ENCODE peak calls at places on chromosome 14, in ten cellular contexts. One of them, this sample, is unnamed.

GRCh38 chr14:30874120-30874998 is at the start of gene COCH:
- DNase-seq in endothelial cell: peak
- DNase-seq in spleen: peak
- DNase-seq in AG10803: no peak
- DNase-seq in psoas muscle: peak
- DNase-seq in sigmoid colon: no peak
- DNase-seq in cardiac muscle cell: peak
- DNase-seq in stomach: peak
- DNase-seq in RWPE2: no peak
- DNase-seq in B cell: peak
- DNase-seq in this sample: peak

GRCh38 chr14:25014440-25014839 is 35.5 kb downstream of the STXBP6 start:
- DNase-seq in endothelial cell: no peak
- DNase-seq in spleen: no peak
- DNase-seq in AG10803: no peak
- DNase-seq in psoas muscle: no peak
- DNase-seq in sigmoid colon: no peak
- DNase-seq in cardiac muscle cell: no peak
- DNase-seq in stomach: no peak
- DNase-seq in RWPE2: no peak
- DNase-seq in B cell: no peak
- DNase-seq in this sample: no peak

GRCh38 chr14:56333361-56334279 is 215.4 kb downstream of the PELI2 start:
- DNase-seq in endothelial cell: no peak
- DNase-seq in spleen: no peak
- DNase-seq in AG10803: peak
- DNase-seq in psoas muscle: no peak
- DNase-seq in sigmoid colon: no peak
- DNase-seq in cardiac muscle cell: no peak
- DNase-seq in stomach: no peak
- DNase-seq in RWPE2: no peak
- DNase-seq in B cell: no peak
- DNase-seq in this sample: no peak

GRCh38 chr14:103126873-103127304 is 3.6 kb downstream of the TNFAIP2 start:
- DNase-seq in endothelial cell: peak
- DNase-seq in spleen: peak
- DNase-seq in AG10803: no peak
- DNase-seq in psoas muscle: peak
- DNase-seq in sigmoid colon: peak
- DNase-seq in cardiac muscle cell: peak
- DNase-seq in stomach: peak
- DNase-seq in RWPE2: no peak
- DNase-seq in B cell: no peak
- DNase-seq in this sample: peak

GRCh38 chr14:60686865-60687264 is 37.3 kb downstream of the SIX4 start:
- DNase-seq in endothelial cell: no peak
- DNase-seq in spleen: no peak
- DNase-seq in AG10803: no peak
- DNase-seq in psoas muscle: no peak
- DNase-seq in sigmoid colon: no peak
- DNase-seq in cardiac muscle cell: no peak
- DNase-seq in stomach: no peak
- DNase-seq in RWPE2: no peak
- DNase-seq in B cell: no peak
- DNase-seq in this sample: no peak

GRCh38 chr14:83347874-83348273 is 1814.2 kb upstream of the SEL1L start:
- DNase-seq in endothelial cell: no peak
- DNase-seq in spleen: no peak
- DNase-seq in AG10803: peak
- DNase-seq in psoas muscle: no peak
- DNase-seq in sigmoid colon: no peak
- DNase-seq in cardiac muscle cell: no peak
- DNase-seq in stomach: no peak
- DNase-seq in RWPE2: no peak
- DNase-seq in B cell: no peak
- DNase-seq in this sample: no peak

GRCh38 chr14:72515779-72516770 is 377.8 kb downstream of the DPF3 start:
- DNase-seq in endothelial cell: no peak
- DNase-seq in spleen: no peak
- DNase-seq in AG10803: peak
- DNase-seq in psoas muscle: no peak
- DNase-seq in sigmoid colon: no peak
- DNase-seq in cardiac muscle cell: peak
- DNase-seq in stomach: no peak
- DNase-seq in RWPE2: no peak
- DNase-seq in B cell: no peak
- DNase-seq in this sample: no peak

GRCh38 chr14:35851823-35852222 is 25.7 kb downstream of the BRMS1L start:
- DNase-seq in endothelial cell: no peak
- DNase-seq in spleen: no peak
- DNase-seq in AG10803: no peak
- DNase-seq in psoas muscle: no peak
- DNase-seq in sigmoid colon: no peak
- DNase-seq in cardiac muscle cell: no peak
- DNase-seq in stomach: no peak
- DNase-seq in RWPE2: no peak
- DNase-seq in B cell: no peak
- DNase-seq in this sample: no peak

GRCh38 chr14:50039734-50040400 is 76.5 kb downstream of the VCPKMT start:
- DNase-seq in endothelial cell: no peak
- DNase-seq in spleen: no peak
- DNase-seq in AG10803: peak
- DNase-seq in psoas muscle: peak
- DNase-seq in sigmoid colon: no peak
- DNase-seq in cardiac muscle cell: no peak
- DNase-seq in stomach: no peak
- DNase-seq in RWPE2: no peak
- DNase-seq in B cell: no peak
- DNase-seq in this sample: no peak

GRCh38 chr14:101444116-101444515 is 117.2 kb upstream of the DIO3 start:
- DNase-seq in endothelial cell: no peak
- DNase-seq in spleen: no peak
- DNase-seq in AG10803: peak
- DNase-seq in psoas muscle: no peak
- DNase-seq in sigmoid colon: no peak
- DNase-seq in cardiac muscle cell: no peak
- DNase-seq in stomach: no peak
- DNase-seq in RWPE2: no peak
- DNase-seq in B cell: no peak
- DNase-seq in this sample: no peak

GRCh38 chr14:100534528-100535286 is 52.5 kb downstream of the BEGAIN start:
- DNase-seq in endothelial cell: no peak
- DNase-seq in spleen: peak
- DNase-seq in AG10803: no peak
- DNase-seq in psoas muscle: no peak
- DNase-seq in sigmoid colon: peak
- DNase-seq in cardiac muscle cell: peak
- DNase-seq in stomach: no peak
- DNase-seq in RWPE2: peak
- DNase-seq in B cell: no peak
- DNase-seq in this sample: no peak

GRCh38 chr14:34466691-34467090 is 4.7 kb upstream of the SPTSSA start:
- DNase-seq in endothelial cell: no peak
- DNase-seq in spleen: no peak
- DNase-seq in AG10803: no peak
- DNase-seq in psoas muscle: no peak
- DNase-seq in sigmoid colon: no peak
- DNase-seq in cardiac muscle cell: no peak
- DNase-seq in stomach: no peak
- DNase-seq in RWPE2: no peak
- DNase-seq in B cell: no peak
- DNase-seq in this sample: no peak

GRCh38 chr14:72000907-72001306 is 68.7 kb downstream of the RGS6 start:
- DNase-seq in endothelial cell: no peak
- DNase-seq in spleen: no peak
- DNase-seq in AG10803: no peak
- DNase-seq in psoas muscle: peak
- DNase-seq in sigmoid colon: no peak
- DNase-seq in cardiac muscle cell: no peak
- DNase-seq in stomach: no peak
- DNase-seq in RWPE2: no peak
- DNase-seq in B cell: no peak
- DNase-seq in this sample: no peak

GRCh38 chr14:101716077-101716950 is 45.2 kb upstream of the PPP2R5C start:
- DNase-seq in endothelial cell: no peak
- DNase-seq in spleen: peak
- DNase-seq in AG10803: no peak
- DNase-seq in psoas muscle: no peak
- DNase-seq in sigmoid colon: no peak
- DNase-seq in cardiac muscle cell: no peak
- DNase-seq in stomach: peak
- DNase-seq in RWPE2: peak
- DNase-seq in B cell: no peak
- DNase-seq in this sample: no peak

GRCh38 chr14:52069617-52070431 is 965 bp upstream of the NID2 start:
- DNase-seq in endothelial cell: no peak
- DNase-seq in spleen: no peak
- DNase-seq in AG10803: peak
- DNase-seq in psoas muscle: peak
- DNase-seq in sigmoid colon: peak
- DNase-seq in cardiac muscle cell: peak
- DNase-seq in stomach: no peak
- DNase-seq in RWPE2: no peak
- DNase-seq in B cell: no peak
- DNase-seq in this sample: no peak

GRCh38 chr14:69948311-69948710 is 69.1 kb downstream of the SMOC1 start:
- DNase-seq in endothelial cell: no peak
- DNase-seq in spleen: no peak
- DNase-seq in AG10803: no peak
- DNase-seq in psoas muscle: no peak
- DNase-seq in sigmoid colon: no peak
- DNase-seq in cardiac muscle cell: no peak
- DNase-seq in stomach: no peak
- DNase-seq in RWPE2: no peak
- DNase-seq in B cell: no peak
- DNase-seq in this sample: no peak

GRCh38 chr14:89185919-89186849 is 230.8 kb downstream of the FOXN3 start:
- DNase-seq in endothelial cell: no peak
- DNase-seq in spleen: no peak
- DNase-seq in AG10803: peak
- DNase-seq in psoas muscle: no peak
- DNase-seq in sigmoid colon: no peak
- DNase-seq in cardiac muscle cell: peak
- DNase-seq in stomach: no peak
- DNase-seq in RWPE2: no peak
- DNase-seq in B cell: no peak
- DNase-seq in this sample: no peak

GRCh38 chr14:93496856-93497255 is 66.1 kb downstream of the UNC79 start:
- DNase-seq in endothelial cell: no peak
- DNase-seq in spleen: no peak
- DNase-seq in AG10803: no peak
- DNase-seq in psoas muscle: no peak
- DNase-seq in sigmoid colon: no peak
- DNase-seq in cardiac muscle cell: no peak
- DNase-seq in stomach: no peak
- DNase-seq in RWPE2: no peak
- DNase-seq in B cell: no peak
- DNase-seq in this sample: no peak

GRCh38 chr14:93490001-93490400 is 59.3 kb downstream of the UNC79 start:
- DNase-seq in endothelial cell: no peak
- DNase-seq in spleen: no peak
- DNase-seq in AG10803: no peak
- DNase-seq in psoas muscle: no peak
- DNase-seq in sigmoid colon: no peak
- DNase-seq in cardiac muscle cell: no peak
- DNase-seq in stomach: no peak
- DNase-seq in RWPE2: no peak
- DNase-seq in B cell: no peak
- DNase-seq in this sample: no peak

GRCh38 chr14:93493054-93493453 is 62.3 kb downstream of the UNC79 start:
- DNase-seq in endothelial cell: no peak
- DNase-seq in spleen: no peak
- DNase-seq in AG10803: no peak
- DNase-seq in psoas muscle: no peak
- DNase-seq in sigmoid colon: no peak
- DNase-seq in cardiac muscle cell: peak
- DNase-seq in stomach: no peak
- DNase-seq in RWPE2: no peak
- DNase-seq in B cell: no peak
- DNase-seq in this sample: no peak
- TF ChIP-seq CTCF in endothelial cell: no peak
- TF ChIP-seq CTCF in spleen: no peak
- TF ChIP-seq CTCF in AG10803: no peak
- TF ChIP-seq CTCF in psoas muscle: no peak
- TF ChIP-seq CTCF in sigmoid colon: no peak
- TF ChIP-seq CTCF in cardiac muscle cell: no peak
- TF ChIP-seq CTCF in stomach: no peak
- TF ChIP-seq CTCF in RWPE2: no peak
- TF ChIP-seq CTCF in B cell: no peak
- TF ChIP-seq CTCF in this sample: no peak

GRCh38 chr14:68610251-68610793 is 182.5 kb downstream of the ZFP36L1 start:
- DNase-seq in endothelial cell: no peak
- DNase-seq in spleen: no peak
- DNase-seq in AG10803: no peak
- DNase-seq in psoas muscle: no peak
- DNase-seq in sigmoid colon: no peak
- DNase-seq in cardiac muscle cell: no peak
- DNase-seq in stomach: no peak
- DNase-seq in RWPE2: no peak
- DNase-seq in B cell: no peak
- DNase-seq in this sample: no peak
- TF ChIP-seq CTCF in endothelial cell: no peak
- TF ChIP-seq CTCF in spleen: no peak
- TF ChIP-seq CTCF in AG10803: no peak
- TF ChIP-seq CTCF in psoas muscle: no peak
- TF ChIP-seq CTCF in sigmoid colon: no peak
- TF ChIP-seq CTCF in cardiac muscle cell: no peak
- TF ChIP-seq CTCF in stomach: no peak
- TF ChIP-seq CTCF in RWPE2: no peak
- TF ChIP-seq CTCF in B cell: no peak
- TF ChIP-seq CTCF in this sample: no peak

GRCh38 chr14:99093532-99094517 is 178.2 kb downstream of the BCL11B start:
- DNase-seq in endothelial cell: no peak
- DNase-seq in spleen: no peak
- DNase-seq in AG10803: no peak
- DNase-seq in psoas muscle: no peak
- DNase-seq in sigmoid colon: no peak
- DNase-seq in cardiac muscle cell: no peak
- DNase-seq in stomach: no peak
- DNase-seq in RWPE2: no peak
- DNase-seq in B cell: no peak
- DNase-seq in this sample: peak
- TF ChIP-seq CTCF in endothelial cell: no peak
- TF ChIP-seq CTCF in spleen: no peak
- TF ChIP-seq CTCF in AG10803: no peak
- TF ChIP-seq CTCF in psoas muscle: no peak
- TF ChIP-seq CTCF in sigmoid colon: no peak
- TF ChIP-seq CTCF in cardiac muscle cell: no peak
- TF ChIP-seq CTCF in stomach: no peak
- TF ChIP-seq CTCF in RWPE2: no peak
- TF ChIP-seq CTCF in B cell: no peak
- TF ChIP-seq CTCF in this sample: no peak

DNA sequence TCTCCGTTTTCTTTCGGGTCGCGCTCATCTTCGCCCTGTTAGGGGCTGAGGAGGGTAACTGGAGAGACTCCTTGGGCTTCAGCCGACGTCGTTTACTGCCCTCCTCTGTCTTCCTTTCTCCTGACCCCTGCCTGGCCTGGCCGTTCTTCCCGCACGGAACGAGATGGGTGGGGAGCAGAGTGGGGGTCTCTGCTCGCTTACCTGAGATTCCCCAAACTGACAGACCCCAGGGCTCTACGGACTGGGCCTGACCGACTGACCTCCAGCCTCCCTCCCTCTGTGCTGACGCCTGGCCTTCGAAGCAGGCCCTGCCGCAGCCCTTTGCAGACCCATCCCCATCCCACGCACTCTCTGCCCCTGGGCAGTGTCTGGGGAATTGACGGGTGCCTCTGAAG is 439 bp downstream of the GOLGA5 start:
- DNase-seq in endothelial cell: peak
- DNase-seq in spleen: no peak
- DNase-seq in AG10803: peak
- DNase-seq in psoas muscle: no peak
- DNase-seq in sigmoid colon: peak
- DNase-seq in cardiac muscle cell: peak
- DNase-seq in stomach: no peak
- DNase-seq in RWPE2: no peak
- DNase-seq in B cell: no peak
- DNase-seq in this sample: no peak
- TF ChIP-seq CTCF in endothelial cell: no peak
- TF ChIP-seq CTCF in spleen: no peak
- TF ChIP-seq CTCF in AG10803: no peak
- TF ChIP-seq CTCF in psoas muscle: no peak
- TF ChIP-seq CTCF in sigmoid colon: no peak
- TF ChIP-seq CTCF in cardiac muscle cell: no peak
- TF ChIP-seq CTCF in stomach: no peak
- TF ChIP-seq CTCF in RWPE2: no peak
- TF ChIP-seq CTCF in B cell: no peak
- TF ChIP-seq CTCF in this sample: no peak